ENCODE peak calls at places on chromosomes 7 and 10, in nine cellular contexts. X, I, H, Q, V, M, F, W and O are unnamed samples.

GRCh38 chr7:101952355-101953247 is 135.2 kb downstream of the CUX1 start:
- DNase-seq in Q (peak), M (no peak), X (peak), V (no peak), I (no peak), W (no peak), H (no peak), F (peak), O (no peak)

GRCh38 chr7:5296627-5297226 is 14.0 kb downstream of the SLC29A4 start:
- DNase-seq in I (no peak), Q (no peak), H (peak), V (peak), X (no peak), M (peak), W (no peak), F (peak), O (no peak)

GRCh38 chr7:129271500-129272355 is 46.9 kb downstream of the AHCYL2 start:
- DNase-seq in X (no peak), H (no peak), F (peak), V (peak), I (peak), W (no peak), M (peak), Q (peak), O (no peak)

GRCh38 chr10:89535185-89536012 is at the start of gene SLC16A12:
- DNase-seq in H (no peak), W (peak), M (peak), V (peak), I (no peak), Q (peak), X (no peak), F (peak), O (no peak)

GRCh38 chr10:59792812-59793211 is 39.6 kb upstream of the MRLN start:
- DNase-seq in F (no peak), Q (no peak), I (no peak), X (no peak), W (no peak), V (no peak), M (no peak), H (no peak), O (no peak)

GRCh38 chr10:88792656-88793055 is 9.9 kb upstream of the LIPM start:
- DNase-seq in H (no peak), V (no peak), I (no peak), M (no peak), W (peak), F (peak), Q (peak), X (no peak), O (peak)

GRCh38 chr7:114309729-114310128 is 104.9 kb upstream of the FOXP2 start:
- DNase-seq in H (no peak), M (no peak), I (no peak), W (no peak), X (no peak), Q (no peak), F (no peak), V (no peak), O (no peak)

GRCh38 chr10:5416981-5417380 is 4.6 kb downstream of the NET1 start:
- DNase-seq in Q (no peak), I (no peak), M (peak), X (no peak), H (no peak), F (no peak), W (peak), V (no peak), O (peak)

GRCh38 chr7:86116-86515 is 106.3 kb upstream of the FAM20C start:
- DNase-seq in F (no peak), M (no peak), I (no peak), W (no peak), V (no peak), H (no peak), X (peak), Q (no peak), O (no peak)

GRCh38 chr7:123367508-123368122 is 166.8 kb downstream of the IQUB start:
- DNase-seq in V (peak), F (peak), X (no peak), H (no peak), W (no peak), Q (peak), I (no peak), M (peak), O (no peak)

GRCh38 chr7:44764665-44765578 is 16.3 kb downstream of the ZMIZ2 start:
- DNase-seq in W (no peak), V (peak), I (no peak), X (no peak), Q (no peak), F (no peak), M (no peak), H (no peak), O (peak)

GRCh38 chr10:110006358-110007170 is 1.2 kb upstream of the ADD3 start:
- DNase-seq in Q (peak), F (peak), X (peak), M (peak), V (peak), W (peak), I (peak), H (no peak), O (peak)

GRCh38 chr10:71239131-71239915 is 27.0 kb downstream of the UNC5B start:
- DNase-seq in V (no peak), H (no peak), M (no peak), I (no peak), F (no peak), X (no peak), Q (no peak), W (no peak), O (no peak)

GRCh38 chr10:71383972-71384687 is 12.6 kb upstream of the CDH23 start:
- DNase-seq in F (peak), V (peak), Q (peak), M (peak), W (peak), X (peak), I (peak), H (peak), O (peak)

GRCh38 chr10:97532935-97533671 is 34.4 kb downstream of the UBTD1 start:
- DNase-seq in I (no peak), H (no peak), Q (peak), X (no peak), M (peak), V (no peak), F (no peak), W (peak), O (no peak)

GRCh38 chr7:143027032-143027431 is at the start of gene OR9A2:
- DNase-seq in M (no peak), V (no peak), Q (no peak), X (no peak), H (no peak), F (no peak), I (no peak), W (no peak), O (no peak)

GRCh38 chr10:76051007-76051936 is 619.8 kb downstream of the LRMDA start:
- DNase-seq in V (no peak), X (no peak), I (no peak), H (no peak), Q (no peak), W (no peak), F (no peak), M (no peak), O (no peak)
- TF ChIP-seq CTCF in V (no peak), X (no peak), I (no peak), H (no peak), Q (no peak), W (no peak), F (no peak), M (no peak), O (no peak)

GRCh38 chr10:815338-816104 is 116.0 kb downstream of the LARP4B start:
- DNase-seq in F (no peak), Q (no peak), W (no peak), M (no peak), X (no peak), V (no peak), I (no peak), H (no peak), O (no peak)
- TF ChIP-seq CTCF in F (peak), Q (peak), W (no peak), M (peak), X (no peak), V (no peak), I (no peak), H (no peak), O (no peak)

GRCh38 chr10:3512263-3512662 is 272.7 kb downstream of the KLF6 start:
- DNase-seq in H (no peak), M (no peak), V (no peak), Q (no peak), X (no peak), W (no peak), I (no peak), F (no peak), O (no peak)
- TF ChIP-seq CTCF in H (no peak), M (no peak), V (no peak), Q (no peak), X (no peak), W (no peak), I (no peak), F (no peak), O (no peak)

GRCh38 chr10:77974396-77975074 is 48.0 kb upstream of the DLG5 start:
- DNase-seq in X (peak), H (no peak), I (peak), Q (peak), V (no peak), F (peak), W (no peak), M (peak), O (no peak)
- TF ChIP-seq CTCF in X (peak), H (no peak), I (peak), Q (peak), V (no peak), F (peak), W (no peak), M (peak), O (no peak)

GRCh38 chr10:85319826-85320225 is 991.4 kb downstream of the CCSER2 start:
- DNase-seq in F (no peak), X (no peak), Q (no peak), V (no peak), H (no peak), W (no peak), I (no peak), M (no peak), O (no peak)

GRCh38 chr10:85319150-85319549 is 990.8 kb downstream of the CCSER2 start:
- DNase-seq in H (no peak), I (no peak), Q (no peak), W (no peak), X (no peak), M (no peak), F (peak), V (no peak), O (no peak)

GRCh38 chr10:85315657-85316056 is 987.3 kb downstream of the CCSER2 start:
- DNase-seq in W (no peak), V (no peak), F (no peak), H (no peak), I (no peak), M (no peak), Q (no peak), X (no peak), O (no peak)

DNA sequence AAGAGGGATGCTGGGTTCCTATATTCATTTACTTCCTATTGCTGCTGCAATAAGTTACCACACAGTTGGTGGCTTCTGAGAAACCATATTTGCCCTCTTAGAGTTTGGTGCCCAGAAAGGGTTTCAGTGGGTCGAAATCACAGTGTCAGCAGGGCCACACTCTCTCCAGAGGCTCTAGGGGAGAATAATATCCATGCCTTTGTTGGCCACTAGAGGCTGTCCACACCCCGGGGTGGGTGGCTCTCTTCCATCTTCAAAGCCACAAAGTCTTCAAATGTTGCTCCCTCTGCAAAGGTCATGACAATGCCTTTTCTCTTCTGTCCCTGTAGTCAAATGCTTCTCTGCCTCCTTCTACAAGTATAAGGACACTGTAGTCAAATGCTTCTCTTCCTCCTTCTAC is 989.4 kb downstream of the CCSER2 start:
- DNase-seq in M (no peak), F (no peak), X (no peak), V (no peak), W (no peak), Q (no peak), I (no peak), H (no peak), O (no peak)
- TF ChIP-seq CTCF in M (no peak), F (no peak), X (no peak), V (peak), W (no peak), Q (no peak), I (no peak), H (no peak), O (no peak)